ENCODE peak calls at places on chromosome 11, in five cellular contexts. T is stimulated activated CD8-positive, alpha-beta memory T cell treated with anti-CD3 and anti-CD28 coated beads, Interleukin-4, amount 100 ng/mL, for 1 hour; G is stimulated activated effector memory CD8-positive, alpha-beta T cell treated with anti-CD3 and anti-CD28 coated beads, Interleukin-12 subunit alpha, Interleukin-12 subunit beta, amount 100 ng/mL, for 72 hours; F is NCI-H345; U is Ammon's horn. Z is an unnamed sample.

GRCh38 chr11:61972796-61973602 is 5.6 kb upstream of the FTH1 start:
- DNase-seq in F (no peak), U (no peak), G (no peak), T (no peak), Z (peak; percentile 29)

GRCh38 chr11:65314501-65315203 is at the start of gene CDC42EP2:
- DNase-seq in T (peak; percentile 44), F (peak; percentile 70), U (peak; percentile 91), G (peak; percentile 64), Z (peak; percentile 91)

GRCh38 chr11:47413908-47414684 is 5.7 kb downstream of the SLC39A13 start:
- DNase-seq in T (no peak), G (no peak), U (no peak), F (no peak), Z (no peak)

GRCh38 chr11:61418136-61418535 is 11.6 kb downstream of the CPSF7 start:
- DNase-seq in G (no peak), F (no peak), U (no peak), T (no peak), Z (no peak)

GRCh38 chr11:12889243-12889642 is 119.9 kb upstream of the RASSF10 start:
- DNase-seq in T (no peak), G (no peak), U (peak; percentile 38), F (no peak), Z (peak; percentile 94)

GRCh38 chr11:100576044-100577021 is 110.8 kb upstream of the ARHGAP42 start:
- DNase-seq in U (peak; percentile 86), T (no peak), F (peak; percentile 70), G (no peak), Z (peak; percentile 79)

GRCh38 chr11:120467627-120468026 is 43.9 kb upstream of the GRIK4 start:
- DNase-seq in G (no peak), T (no peak), F (no peak), U (no peak), Z (no peak)

GRCh38 chr11:70545626-70545945 is 147.3 kb downstream of the CTTN start:
- DNase-seq in G (no peak), F (no peak), U (no peak), T (no peak), Z (peak; percentile 38)

GRCh38 chr11:81494431-81494830 is 1239.2 kb downstream of the FAM181B start:
- DNase-seq in G (no peak), F (no peak), T (no peak), U (no peak), Z (peak; percentile 52)

GRCh38 chr11:69513663-69514062 is 32.2 kb downstream of the LINC01488 start:
- DNase-seq in F (no peak), T (no peak), U (no peak), G (no peak), Z (no peak)

GRCh38 chr11:123300874-123301695 is 106.0 kb upstream of the CLMP start:
- DNase-seq in U (no peak), G (no peak), T (no peak), F (no peak), Z (peak; percentile 53)

GRCh38 chr11:65132988-65133700 is 1.2 kb downstream of the SYVN1 start:
- DNase-seq in G (no peak), U (no peak), T (no peak), F (peak; percentile 20), Z (peak; percentile 46)